ENCODE peak calls at places on chromosomes 7 and 10, in seven cellular contexts. Z, A, S, D, O, I and V are unnamed samples.

GRCh38 chr7:141754939-141755338 is 9.0 kb upstream of the TAS2R3 start:
- DNase-seq in A (peak; percentile 11), Z (peak; percentile 28), O (no peak), D (no peak), S (peak; percentile 86), I (no peak), V (no peak)

GRCh38 chr10:88507380-88507779 is 75.7 kb downstream of the RNLS start:
- DNase-seq in O (no peak), Z (no peak), I (no peak), D (no peak), A (no peak), S (no peak), V (no peak)

GRCh38 chr10:77195101-77195500 is 442.5 kb downstream of the KCNMA1 start:
- DNase-seq in S (no peak), Z (peak; percentile 80), A (peak; percentile 35), I (peak; percentile 13), D (peak; percentile 90), O (no peak), V (no peak)

GRCh38 chr10:94094540-94094939 is 100.8 kb downstream of the PLCE1 start:
- DNase-seq in A (no peak), I (no peak), Z (no peak), D (no peak), S (no peak), O (no peak), V (no peak)

GRCh38 chr10:34094146-34094696 is 720.9 kb downstream of the PARD3 start:
- DNase-seq in I (no peak), Z (no peak), D (no peak), S (no peak), O (no peak), A (no peak), V (no peak)

GRCh38 chr10:1267148-1267547 is 211.0 kb downstream of the WDR37 start:
- DNase-seq in O (no peak), D (no peak), I (no peak), A (no peak), S (no peak), Z (no peak), V (no peak)

GRCh38 chr10:4586756-4587155 is 239.3 kb upstream of the AKR1E2 start:
- DNase-seq in I (no peak), D (peak; percentile 9), Z (no peak), A (peak; percentile 8), O (no peak), S (no peak), V (no peak)

GRCh38 chr7:86252406-86252805 is 391.3 kb upstream of the GRM3 start:
- DNase-seq in O (no peak), A (no peak), D (no peak), I (no peak), Z (no peak), S (no peak), V (no peak)

GRCh38 chr7:130207642-130208041 is at the start of gene SSMEM1:
- DNase-seq in A (peak; percentile 8), D (peak; percentile 84), S (no peak), Z (peak; percentile 53), I (no peak), O (no peak), V (no peak)

GRCh38 chr7:93176961-93177580 is 28.9 kb upstream of the SAMD9L start:
- DNase-seq in Z (no peak), A (no peak), O (no peak), S (no peak), D (no peak), I (no peak), V (no peak)

GRCh38 chr10:794382-794956 is 105.0 kb upstream of the DIP2C start:
- DNase-seq in Z (peak; percentile 53), O (no peak), S (peak; percentile 58), D (peak; percentile 48), A (no peak), I (no peak), V (no peak)

GRCh38 chr10:13858709-13859108 is 271.9 kb downstream of the PRPF18 start:
- DNase-seq in Z (no peak), O (no peak), I (no peak), S (no peak), D (no peak), A (no peak), V (no peak)

GRCh38 chr7:134667899-134668298 is 21.2 kb downstream of the BPGM start:
- DNase-seq in A (no peak), D (no peak), Z (no peak), O (no peak), S (no peak), I (no peak), V (no peak)

GRCh38 chr10:85124592-85124991 is 796.2 kb downstream of the CCSER2 start:
- DNase-seq in O (peak; percentile 41), A (peak; percentile 56), D (no peak), I (no peak), S (no peak), Z (no peak), V (no peak)

GRCh38 chr7:43680736-43681135 is 48.6 kb downstream of the COA1 start:
- DNase-seq in S (no peak), D (no peak), A (no peak), I (no peak), Z (no peak), O (no peak), V (no peak)

GRCh38 chr10:51815723-51816122 is 116.3 kb upstream of the CSTF2T start:
- DNase-seq in S (peak; percentile 47), A (no peak), O (no peak), Z (no peak), D (no peak), I (no peak), V (no peak)

GRCh38 chr7:71096341-71096740 is 35.6 kb upstream of the GALNT17 start:
- DNase-seq in A (no peak), S (no peak), O (no peak), D (no peak), Z (no peak), I (no peak), V (no peak)

GRCh38 chr7:132200141-132200540 is 376.1 kb downstream of the PLXNA4 start:
- DNase-seq in D (no peak), I (no peak), O (no peak), S (no peak), Z (no peak), A (no peak), V (no peak)

GRCh38 chr7:27895553-27895952 is 155.6 kb downstream of the TAX1BP1 start:
- DNase-seq in Z (no peak), I (no peak), A (no peak), O (no peak), D (no peak), S (no peak), V (no peak)

GRCh38 chr7:27889800-27890199 is 149.8 kb downstream of the TAX1BP1 start:
- DNase-seq in I (no peak), D (no peak), S (no peak), A (no peak), O (no peak), Z (no peak), V (no peak)

GRCh38 chr7:27885652-27886051 is 145.7 kb downstream of the TAX1BP1 start:
- DNase-seq in A (no peak), Z (no peak), S (no peak), I (no peak), D (no peak), O (no peak), V (no peak)

GRCh38 chr7:27890205-27890849 is 150.4 kb downstream of the TAX1BP1 start:
- DNase-seq in S (no peak), D (no peak), A (no peak), O (no peak), I (no peak), Z (no peak), V (no peak)
- TF ChIP-seq CTCF in S (no peak), D (no peak), A (no peak), O (no peak), I (no peak), Z (no peak), V (no peak)

GRCh38 chr7:44982970-44983369 is 4.2 kb upstream of the MYO1G start:
- DNase-seq in Z (no peak), O (no peak), D (no peak), I (no peak), S (no peak), A (no peak), V (no peak)
- H3K27ac ChIP-seq in Z (no peak overlapping the region), O (no peak overlapping the region), D (no peak overlapping the region), I (no peak overlapping the region), S (no peak overlapping the region), A (no peak overlapping the region), V (no peak overlapping the region)

GRCh38 chr10:79159785-79160184 is 91.0 kb downstream of the ZMIZ1 start:
- DNase-seq in A (no peak), D (peak; percentile 68), I (peak; percentile 47), O (no peak), S (no peak), Z (peak; percentile 85), V (no peak)

GRCh38 chr10:79159141-79159619 is 90.4 kb downstream of the ZMIZ1 start:
- DNase-seq in O (no peak), D (peak; percentile 83), A (no peak), I (no peak), S (no peak), Z (peak; percentile 76), V (no peak)

GRCh38 chr10:79158004-79158340 is 89.2 kb downstream of the ZMIZ1 start:
- DNase-seq in Z (no peak), A (no peak), O (no peak), S (no peak), I (no peak), D (no peak), V (no peak)

GRCh38 chr10:79160191-79160590 is 91.4 kb downstream of the ZMIZ1 start:
- DNase-seq in Z (no peak), I (no peak), D (no peak), S (no peak), O (no peak), A (no peak), V (no peak)

GRCh38 chr10:79158402-79159097 is 89.8 kb downstream of the ZMIZ1 start:
- DNase-seq in A (no peak), S (peak; percentile 50), Z (no peak), D (no peak), I (no peak), O (no peak), V (no peak)
- H3K4me1 ChIP-seq in A (peaks cover 65% of the 10 kb centered on the region), S (peaks cover 32% of the 10 kb centered on the region), Z (peaks cover 48% of the 10 kb centered on the region), D (peaks cover 73% of the 10 kb centered on the region), I (peaks cover 69% of the 10 kb centered on the region), O (peaks cover 41% of the 10 kb centered on the region), V (peaks cover 98% of the 10 kb centered on the region)

GRCh38 chr7:109868215-109868614 is 1222.7 kb upstream of the LRRN3 start:
- DNase-seq in I (no peak), O (no peak), S (no peak), D (no peak), A (no peak), Z (no peak), V (no peak)
- TF ChIP-seq CTCF in I (no peak), O (no peak), S (peak; percentile 52), D (no peak), A (peak; percentile 17), Z (no peak), V (no peak)

DNA sequence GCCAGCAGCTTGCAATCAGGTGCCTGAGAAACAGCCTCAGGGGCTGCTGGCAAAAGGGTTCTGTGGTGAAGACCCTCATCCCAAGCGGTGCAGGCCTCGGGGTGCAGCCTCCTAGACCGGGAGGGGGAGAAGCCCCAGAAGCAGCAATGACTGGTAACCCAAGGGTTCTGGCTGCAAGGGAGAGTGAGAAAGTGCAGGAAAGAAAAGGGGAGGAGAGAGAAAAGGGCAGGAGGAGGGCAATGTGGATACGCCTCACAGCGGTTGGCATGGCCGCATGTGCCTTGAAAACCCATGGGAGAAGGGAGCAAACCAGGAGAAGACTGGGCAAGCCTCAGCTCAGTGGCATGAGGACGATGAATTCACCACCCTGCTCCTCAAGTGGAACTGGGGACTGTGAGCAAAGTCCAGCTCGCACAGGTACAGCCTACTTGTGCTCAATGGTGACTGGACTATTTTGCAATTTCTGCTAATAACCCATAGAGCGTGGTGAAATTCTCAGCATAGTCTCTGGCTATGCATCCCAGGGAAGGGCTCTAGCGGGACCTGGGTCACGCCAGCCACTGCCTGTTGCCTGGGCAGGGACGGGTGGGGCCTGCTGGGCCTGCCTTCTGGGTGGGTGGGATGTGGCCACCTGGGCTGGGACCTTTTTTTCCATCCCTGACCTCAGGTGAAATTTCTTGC is 6.2 kb downstream of the CLRN3 start:
- DNase-seq in O (no peak), Z (no peak), D (no peak), A (peak; percentile 69), S (no peak), I (no peak), V (no peak)
- H3K27ac ChIP-seq in O (no peak overlapping the region), Z (no peak overlapping the region), D (no peak overlapping the region), A (peak overlapping the region; percentile 63), S (no peak overlapping the region), I (no peak overlapping the region), V (no peak overlapping the region)